ENCODE peak calls at places on chromosome 21, in eight cellular contexts. One of them, this sample, is unnamed.

GRCh38 chr21:46483300-46484295 is 24.9 kb downstream of the DIP2A start:
- DNase-seq in NCI-H774: no peak
- DNase-seq in IMR-90: no peak
- DNase-seq in NCI-H1092: no peak
- DNase-seq in Peyer's patch: no peak
- DNase-seq in fibroblast of pulmonary artery: no peak
- DNase-seq in stimulated activated CD8-positive, alpha-beta memory T cell treated with anti-CD3 and anti-CD28 coated beads, Interleukin-15, amount 100 ng/mL, for 24 hours: no peak
- DNase-seq in globus pallidus: no peak
- DNase-seq in this sample: no peak

GRCh38 chr21:29164330-29164942 is 34.0 kb downstream of the MAP3K7CL start:
- DNase-seq in NCI-H1092: peak; percentile 25
- DNase-seq in globus pallidus: peak; percentile 56
- DNase-seq in stimulated activated CD8-positive, alpha-beta memory T cell treated with anti-CD3 and anti-CD28 coated beads, Interleukin-15, amount 100 ng/mL, for 24 hours: no peak
- DNase-seq in IMR-90: peak; percentile 91
- DNase-seq in fibroblast of pulmonary artery: peak; percentile 93
- DNase-seq in NCI-H774: no peak
- DNase-seq in Peyer's patch: no peak
- DNase-seq in this sample: no peak

GRCh38 chr21:45640888-45641479 is 2.5 kb upstream of the PCBP3 start:
- DNase-seq in globus pallidus: no peak
- DNase-seq in IMR-90: peak; percentile 18
- DNase-seq in fibroblast of pulmonary artery: peak; percentile 71
- DNase-seq in stimulated activated CD8-positive, alpha-beta memory T cell treated with anti-CD3 and anti-CD28 coated beads, Interleukin-15, amount 100 ng/mL, for 24 hours: no peak
- DNase-seq in Peyer's patch: peak; percentile 37
- DNase-seq in NCI-H1092: no peak
- DNase-seq in NCI-H774: peak; percentile 34
- DNase-seq in this sample: peak; percentile 30

GRCh38 chr21:44870748-44871495 is 2.6 kb downstream of the PTTG1IP start:
- DNase-seq in NCI-H774: no peak
- DNase-seq in fibroblast of pulmonary artery: no peak
- DNase-seq in IMR-90: no peak
- DNase-seq in NCI-H1092: no peak
- DNase-seq in Peyer's patch: no peak
- DNase-seq in stimulated activated CD8-positive, alpha-beta memory T cell treated with anti-CD3 and anti-CD28 coated beads, Interleukin-15, amount 100 ng/mL, for 24 hours: no peak
- DNase-seq in globus pallidus: peak; percentile 34
- DNase-seq in this sample: no peak

GRCh38 chr21:28207776-28208175 is 784.9 kb downstream of the LTN1 start:
- DNase-seq in Peyer's patch: no peak
- DNase-seq in fibroblast of pulmonary artery: peak; percentile 45
- DNase-seq in IMR-90: peak; percentile 83
- DNase-seq in NCI-H774: no peak
- DNase-seq in NCI-H1092: no peak
- DNase-seq in stimulated activated CD8-positive, alpha-beta memory T cell treated with anti-CD3 and anti-CD28 coated beads, Interleukin-15, amount 100 ng/mL, for 24 hours: no peak
- DNase-seq in globus pallidus: no peak
- DNase-seq in this sample: no peak

GRCh38 chr21:41907496-41908258 is 28.5 kb upstream of the PRDM15 start:
- DNase-seq in NCI-H1092: no peak
- DNase-seq in Peyer's patch: no peak
- DNase-seq in stimulated activated CD8-positive, alpha-beta memory T cell treated with anti-CD3 and anti-CD28 coated beads, Interleukin-15, amount 100 ng/mL, for 24 hours: no peak
- DNase-seq in globus pallidus: no peak
- DNase-seq in IMR-90: no peak
- DNase-seq in NCI-H774: no peak
- DNase-seq in fibroblast of pulmonary artery: no peak
- DNase-seq in this sample: no peak

GRCh38 chr21:34835526-34835925 is 166.7 kb downstream of the CLIC6 start:
- DNase-seq in globus pallidus: peak; percentile 16
- DNase-seq in IMR-90: no peak
- DNase-seq in Peyer's patch: no peak
- DNase-seq in fibroblast of pulmonary artery: peak; percentile 75
- DNase-seq in stimulated activated CD8-positive, alpha-beta memory T cell treated with anti-CD3 and anti-CD28 coated beads, Interleukin-15, amount 100 ng/mL, for 24 hours: no peak
- DNase-seq in NCI-H774: no peak
- DNase-seq in NCI-H1092: no peak
- DNase-seq in this sample: no peak

GRCh38 chr21:45974073-45975016 is 7.2 kb upstream of the COL6A1 start:
- DNase-seq in stimulated activated CD8-positive, alpha-beta memory T cell treated with anti-CD3 and anti-CD28 coated beads, Interleukin-15, amount 100 ng/mL, for 24 hours: no peak
- DNase-seq in globus pallidus: no peak
- DNase-seq in NCI-H774: no peak
- DNase-seq in NCI-H1092: no peak
- DNase-seq in Peyer's patch: no peak
- DNase-seq in IMR-90: peak; percentile 82
- DNase-seq in fibroblast of pulmonary artery: peak; percentile 70
- DNase-seq in this sample: peak; percentile 42

GRCh38 chr21:45363921-45364463 is 41.0 kb upstream of the COL18A1 start:
- DNase-seq in IMR-90: peak; percentile 99
- DNase-seq in stimulated activated CD8-positive, alpha-beta memory T cell treated with anti-CD3 and anti-CD28 coated beads, Interleukin-15, amount 100 ng/mL, for 24 hours: no peak
- DNase-seq in NCI-H774: no peak
- DNase-seq in fibroblast of pulmonary artery: peak; percentile 99
- DNase-seq in NCI-H1092: no peak
- DNase-seq in globus pallidus: peak; percentile 64
- DNase-seq in Peyer's patch: peak; percentile 26
- DNase-seq in this sample: peak; percentile 35

GRCh38 chr21:37592496-37592895 is 225.9 kb downstream of the DYRK1A start:
- DNase-seq in globus pallidus: no peak
- DNase-seq in stimulated activated CD8-positive, alpha-beta memory T cell treated with anti-CD3 and anti-CD28 coated beads, Interleukin-15, amount 100 ng/mL, for 24 hours: no peak
- DNase-seq in NCI-H1092: no peak
- DNase-seq in Peyer's patch: no peak
- DNase-seq in fibroblast of pulmonary artery: no peak
- DNase-seq in IMR-90: no peak
- DNase-seq in NCI-H774: no peak
- DNase-seq in this sample: no peak

GRCh38 chr21:45965084-45965826 is 16.3 kb upstream of the COL6A1 start:
- DNase-seq in NCI-H774: no peak
- DNase-seq in globus pallidus: no peak
- DNase-seq in Peyer's patch: no peak
- DNase-seq in stimulated activated CD8-positive, alpha-beta memory T cell treated with anti-CD3 and anti-CD28 coated beads, Interleukin-15, amount 100 ng/mL, for 24 hours: no peak
- DNase-seq in NCI-H1092: no peak
- DNase-seq in fibroblast of pulmonary artery: no peak
- DNase-seq in IMR-90: no peak
- DNase-seq in this sample: no peak

GRCh38 chr21:40886006-40886405 is 39.0 kb upstream of the DSCAM start:
- DNase-seq in IMR-90: no peak
- DNase-seq in NCI-H774: no peak
- DNase-seq in stimulated activated CD8-positive, alpha-beta memory T cell treated with anti-CD3 and anti-CD28 coated beads, Interleukin-15, amount 100 ng/mL, for 24 hours: no peak
- DNase-seq in NCI-H1092: no peak
- DNase-seq in fibroblast of pulmonary artery: no peak
- DNase-seq in globus pallidus: no peak
- DNase-seq in Peyer's patch: no peak
- DNase-seq in this sample: no peak

GRCh38 chr21:45302082-45303061 is 14.7 kb upstream of the POFUT2 start:
- DNase-seq in NCI-H774: no peak
- DNase-seq in fibroblast of pulmonary artery: peak; percentile 70
- DNase-seq in IMR-90: no peak
- DNase-seq in Peyer's patch: no peak
- DNase-seq in globus pallidus: no peak
- DNase-seq in NCI-H1092: no peak
- DNase-seq in stimulated activated CD8-positive, alpha-beta memory T cell treated with anti-CD3 and anti-CD28 coated beads, Interleukin-15, amount 100 ng/mL, for 24 hours: no peak
- DNase-seq in this sample: peak; percentile 58

GRCh38 chr21:34534522-34534921 is 22.5 kb upstream of the KCNE1 start:
- DNase-seq in fibroblast of pulmonary artery: no peak
- DNase-seq in NCI-H1092: no peak
- DNase-seq in NCI-H774: no peak
- DNase-seq in IMR-90: no peak
- DNase-seq in Peyer's patch: no peak
- DNase-seq in globus pallidus: peak; percentile 81
- DNase-seq in stimulated activated CD8-positive, alpha-beta memory T cell treated with anti-CD3 and anti-CD28 coated beads, Interleukin-15, amount 100 ng/mL, for 24 hours: no peak
- DNase-seq in this sample: no peak

GRCh38 chr21:15856813-15857212 is 127.0 kb downstream of the USP25 start:
- DNase-seq in IMR-90: no peak
- DNase-seq in globus pallidus: no peak
- DNase-seq in fibroblast of pulmonary artery: no peak
- DNase-seq in Peyer's patch: no peak
- DNase-seq in stimulated activated CD8-positive, alpha-beta memory T cell treated with anti-CD3 and anti-CD28 coated beads, Interleukin-15, amount 100 ng/mL, for 24 hours: no peak
- DNase-seq in NCI-H1092: no peak
- DNase-seq in NCI-H774: no peak
- DNase-seq in this sample: no peak

GRCh38 chr21:15894596-15894995 is 164.8 kb downstream of the USP25 start:
- DNase-seq in Peyer's patch: no peak
- DNase-seq in NCI-H1092: no peak
- DNase-seq in globus pallidus: peak; percentile 9
- DNase-seq in fibroblast of pulmonary artery: peak; percentile 51
- DNase-seq in stimulated activated CD8-positive, alpha-beta memory T cell treated with anti-CD3 and anti-CD28 coated beads, Interleukin-15, amount 100 ng/mL, for 24 hours: no peak
- DNase-seq in NCI-H774: no peak
- DNase-seq in IMR-90: peak; percentile 38
- DNase-seq in this sample: no peak

GRCh38 chr21:39392296-39392695 is 43.4 kb upstream of the HMGN1 start:
- DNase-seq in globus pallidus: no peak
- DNase-seq in stimulated activated CD8-positive, alpha-beta memory T cell treated with anti-CD3 and anti-CD28 coated beads, Interleukin-15, amount 100 ng/mL, for 24 hours: no peak
- DNase-seq in NCI-H774: no peak
- DNase-seq in NCI-H1092: no peak
- DNase-seq in IMR-90: no peak
- DNase-seq in Peyer's patch: no peak
- DNase-seq in fibroblast of pulmonary artery: no peak
- DNase-seq in this sample: no peak

GRCh38 chr21:42025392-42026071 is 15.4 kb upstream of the ZBTB21 start:
- DNase-seq in fibroblast of pulmonary artery: peak; percentile 39
- DNase-seq in NCI-H774: no peak
- DNase-seq in Peyer's patch: no peak
- DNase-seq in globus pallidus: no peak
- DNase-seq in NCI-H1092: no peak
- DNase-seq in stimulated activated CD8-positive, alpha-beta memory T cell treated with anti-CD3 and anti-CD28 coated beads, Interleukin-15, amount 100 ng/mL, for 24 hours: no peak
- DNase-seq in IMR-90: peak; percentile 94
- DNase-seq in this sample: no peak

GRCh38 chr21:46322351-46323226 is 1.1 kb downstream of the C21orf58 start:
- DNase-seq in Peyer's patch: no peak
- DNase-seq in IMR-90: peak; percentile 47
- DNase-seq in globus pallidus: no peak
- DNase-seq in NCI-H1092: no peak
- DNase-seq in fibroblast of pulmonary artery: peak; percentile 37
- DNase-seq in NCI-H774: no peak
- DNase-seq in stimulated activated CD8-positive, alpha-beta memory T cell treated with anti-CD3 and anti-CD28 coated beads, Interleukin-15, amount 100 ng/mL, for 24 hours: no peak
- DNase-seq in this sample: no peak

GRCh38 chr21:35779690-35780570 is 280.4 kb downstream of the SETD4 start:
- DNase-seq in globus pallidus: no peak
- DNase-seq in IMR-90: peak; percentile 91
- DNase-seq in NCI-H1092: no peak
- DNase-seq in Peyer's patch: no peak
- DNase-seq in stimulated activated CD8-positive, alpha-beta memory T cell treated with anti-CD3 and anti-CD28 coated beads, Interleukin-15, amount 100 ng/mL, for 24 hours: no peak
- DNase-seq in NCI-H774: no peak
- DNase-seq in fibroblast of pulmonary artery: peak; percentile 44
- DNase-seq in this sample: no peak

GRCh38 chr21:35366348-35367085 is 317.4 kb upstream of the RUNX1 start:
- DNase-seq in stimulated activated CD8-positive, alpha-beta memory T cell treated with anti-CD3 and anti-CD28 coated beads, Interleukin-15, amount 100 ng/mL, for 24 hours: no peak
- DNase-seq in IMR-90: peak; percentile 54
- DNase-seq in globus pallidus: no peak
- DNase-seq in NCI-H774: no peak
- DNase-seq in Peyer's patch: no peak
- DNase-seq in NCI-H1092: no peak
- DNase-seq in fibroblast of pulmonary artery: peak; percentile 90
- DNase-seq in this sample: no peak

GRCh38 chr21:34926784-34927548 is 122.1 kb downstream of the RUNX1 start:
- DNase-seq in NCI-H1092: no peak
- DNase-seq in IMR-90: peak; percentile 44
- DNase-seq in stimulated activated CD8-positive, alpha-beta memory T cell treated with anti-CD3 and anti-CD28 coated beads, Interleukin-15, amount 100 ng/mL, for 24 hours: no peak
- DNase-seq in Peyer's patch: no peak
- DNase-seq in fibroblast of pulmonary artery: peak; percentile 34
- DNase-seq in NCI-H774: no peak
- DNase-seq in globus pallidus: no peak
- DNase-seq in this sample: no peak

GRCh38 chr21:45467221-45467779 is 62.3 kb downstream of the COL18A1 start:
- DNase-seq in stimulated activated CD8-positive, alpha-beta memory T cell treated with anti-CD3 and anti-CD28 coated beads, Interleukin-15, amount 100 ng/mL, for 24 hours: no peak
- DNase-seq in NCI-H774: no peak
- DNase-seq in globus pallidus: no peak
- DNase-seq in Peyer's patch: no peak
- DNase-seq in NCI-H1092: no peak
- DNase-seq in fibroblast of pulmonary artery: no peak
- DNase-seq in IMR-90: no peak
- DNase-seq in this sample: no peak

GRCh38 chr21:33042812-33043211 is 17.1 kb downstream of the OLIG2 start:
- DNase-seq in NCI-H774: no peak
- DNase-seq in stimulated activated CD8-positive, alpha-beta memory T cell treated with anti-CD3 and anti-CD28 coated beads, Interleukin-15, amount 100 ng/mL, for 24 hours: no peak
- DNase-seq in Peyer's patch: no peak
- DNase-seq in globus pallidus: no peak
- DNase-seq in IMR-90: peak; percentile 97
- DNase-seq in NCI-H1092: no peak
- DNase-seq in fibroblast of pulmonary artery: peak; percentile 90
- DNase-seq in this sample: no peak

GRCh38 chr21:36320421-36321324 is 676 bp downstream of the MORC3 start:
- DNase-seq in fibroblast of pulmonary artery: peak; percentile 64
- DNase-seq in Peyer's patch: peak; percentile 82
- DNase-seq in NCI-H774: peak; percentile 72
- DNase-seq in stimulated activated CD8-positive, alpha-beta memory T cell treated with anti-CD3 and anti-CD28 coated beads, Interleukin-15, amount 100 ng/mL, for 24 hours: no peak
- DNase-seq in NCI-H1092: peak; percentile 74
- DNase-seq in IMR-90: peak; percentile 73
- DNase-seq in globus pallidus: peak; percentile 73
- DNase-seq in this sample: no peak

GRCh38 chr21:38869196-38869595 is 63.5 kb downstream of the ETS2 start:
- DNase-seq in NCI-H1092: no peak
- DNase-seq in globus pallidus: no peak
- DNase-seq in IMR-90: no peak
- DNase-seq in NCI-H774: no peak
- DNase-seq in fibroblast of pulmonary artery: no peak
- DNase-seq in Peyer's patch: no peak
- DNase-seq in stimulated activated CD8-positive, alpha-beta memory T cell treated with anti-CD3 and anti-CD28 coated beads, Interleukin-15, amount 100 ng/mL, for 24 hours: no peak
- DNase-seq in this sample: no peak

GRCh38 chr21:42163511-42163863 is 55.5 kb upstream of the ABCG1 start:
- DNase-seq in Peyer's patch: no peak
- DNase-seq in stimulated activated CD8-positive, alpha-beta memory T cell treated with anti-CD3 and anti-CD28 coated beads, Interleukin-15, amount 100 ng/mL, for 24 hours: no peak
- DNase-seq in fibroblast of pulmonary artery: no peak
- DNase-seq in NCI-H1092: no peak
- DNase-seq in NCI-H774: no peak
- DNase-seq in IMR-90: no peak
- DNase-seq in globus pallidus: no peak
- DNase-seq in this sample: no peak

GRCh38 chr21:44461438-44462089 is 6.3 kb downstream of the LRRC3 start:
- DNase-seq in NCI-H774: no peak
- DNase-seq in NCI-H1092: no peak
- DNase-seq in fibroblast of pulmonary artery: no peak
- DNase-seq in globus pallidus: no peak
- DNase-seq in stimulated activated CD8-positive, alpha-beta memory T cell treated with anti-CD3 and anti-CD28 coated beads, Interleukin-15, amount 100 ng/mL, for 24 hours: no peak
- DNase-seq in Peyer's patch: no peak
- DNase-seq in IMR-90: no peak
- DNase-seq in this sample: no peak

GRCh38 chr21:42019706-42020105 is 9.5 kb upstream of the ZBTB21 start:
- DNase-seq in Peyer's patch: no peak
- DNase-seq in fibroblast of pulmonary artery: no peak
- DNase-seq in globus pallidus: no peak
- DNase-seq in NCI-H1092: no peak
- DNase-seq in IMR-90: no peak
- DNase-seq in stimulated activated CD8-positive, alpha-beta memory T cell treated with anti-CD3 and anti-CD28 coated beads, Interleukin-15, amount 100 ng/mL, for 24 hours: no peak
- DNase-seq in NCI-H774: no peak
- DNase-seq in this sample: no peak

GRCh38 chr21:39712976-39713375 is 32.0 kb upstream of the IGSF5 start:
- DNase-seq in NCI-H774: peak; percentile 33
- DNase-seq in globus pallidus: no peak
- DNase-seq in IMR-90: no peak
- DNase-seq in fibroblast of pulmonary artery: no peak
- DNase-seq in stimulated activated CD8-positive, alpha-beta memory T cell treated with anti-CD3 and anti-CD28 coated beads, Interleukin-15, amount 100 ng/mL, for 24 hours: no peak
- DNase-seq in NCI-H1092: peak; percentile 72
- DNase-seq in Peyer's patch: no peak
- DNase-seq in this sample: no peak

GRCh38 chr21:15121655-15122120 is 56.9 kb upstream of the NRIP1 start:
- DNase-seq in NCI-H774: peak; percentile 29
- DNase-seq in Peyer's patch: no peak
- DNase-seq in globus pallidus: peak; percentile 21
- DNase-seq in stimulated activated CD8-positive, alpha-beta memory T cell treated with anti-CD3 and anti-CD28 coated beads, Interleukin-15, amount 100 ng/mL, for 24 hours: no peak
- DNase-seq in NCI-H1092: peak; percentile 30
- DNase-seq in IMR-90: peak; percentile 47
- DNase-seq in fibroblast of pulmonary artery: peak; percentile 63
- DNase-seq in this sample: no peak

GRCh38 chr21:42618713-42619112 is 34.7 kb upstream of the PDE9A start:
- DNase-seq in Peyer's patch: no peak
- DNase-seq in fibroblast of pulmonary artery: no peak
- DNase-seq in globus pallidus: no peak
- DNase-seq in NCI-H774: no peak
- DNase-seq in NCI-H1092: no peak
- DNase-seq in IMR-90: no peak
- DNase-seq in stimulated activated CD8-positive, alpha-beta memory T cell treated with anti-CD3 and anti-CD28 coated beads, Interleukin-15, amount 100 ng/mL, for 24 hours: no peak
- DNase-seq in this sample: no peak

GRCh38 chr21:42019101-42019605 is 9.0 kb upstream of the ZBTB21 start:
- DNase-seq in globus pallidus: no peak
- DNase-seq in fibroblast of pulmonary artery: no peak
- DNase-seq in stimulated activated CD8-positive, alpha-beta memory T cell treated with anti-CD3 and anti-CD28 coated beads, Interleukin-15, amount 100 ng/mL, for 24 hours: no peak
- DNase-seq in Peyer's patch: no peak
- DNase-seq in NCI-H1092: no peak
- DNase-seq in IMR-90: no peak
- DNase-seq in NCI-H774: no peak
- DNase-seq in this sample: no peak

GRCh38 chr21:41960386-41960785 is 6.6 kb upstream of the C2CD2 start:
- DNase-seq in stimulated activated CD8-positive, alpha-beta memory T cell treated with anti-CD3 and anti-CD28 coated beads, Interleukin-15, amount 100 ng/mL, for 24 hours: no peak
- DNase-seq in Peyer's patch: no peak
- DNase-seq in NCI-H1092: no peak
- DNase-seq in globus pallidus: no peak
- DNase-seq in NCI-H774: no peak
- DNase-seq in fibroblast of pulmonary artery: no peak
- DNase-seq in IMR-90: no peak
- DNase-seq in this sample: no peak

This sample was measured in activated naive CD4-positive, alpha-beta T cell treated with anti-CD3 and anti-CD28 coated beads, Interleukin-2, amount 50 U/mL, for 16 hours.